ENCODE peak calls at places on chromosomes 3 and 15, in seven cellular contexts. G is psoas muscle; C is HCT116; Y is neural progenitor cell; X is SJSA1; T is CD8-positive, alpha-beta T cell; E is stomach. M is an unnamed sample.

GRCh38 chr3:194871864-194872668 is 186.4 kb downstream of the FAM43A start:
- DNase-seq in G (peak; percentile 64), C (peak; percentile 10), Y (no peak), X (no peak), T (no peak), E (no peak), M (no peak)

GRCh38 chr3:46664971-46665762 is 28.3 kb downstream of the ALS2CL start:
- DNase-seq in G (no peak), C (no peak), Y (no peak), X (peak; percentile 30), T (no peak), E (peak; percentile 21), M (no peak)

GRCh38 chr3:127000128-127000527 is 17.2 kb downstream of the PLXNA1 start:
- DNase-seq in G (no peak), C (no peak), Y (no peak), X (no peak), T (no peak), E (no peak), M (no peak)

GRCh38 chr3:73601031-73601430 is 23.7 kb downstream of the PDZRN3 start:
- DNase-seq in G (no peak), C (no peak), Y (no peak), X (no peak), T (no peak), E (no peak), M (no peak)

GRCh38 chr3:49724586-49724985 is 835 bp upstream of the GMPPB start:
- DNase-seq in G (peak; percentile 64), C (no peak), Y (peak; percentile 29), X (no peak), T (no peak), E (no peak), M (no peak)

GRCh38 chr3:12193485-12194165 is 34.9 kb upstream of the TIMP4 start:
- DNase-seq in G (no peak), C (peak; percentile 90), Y (no peak), X (peak; percentile 80), T (no peak), E (peak; percentile 44), M (no peak)

GRCh38 chr15:38253448-38253847 is 812 bp downstream of the SPRED1 start:
- DNase-seq in G (no peak), C (peak; percentile 28), Y (peak; percentile 42), X (peak; percentile 49), T (no peak), E (no peak), M (no peak)

GRCh38 chr15:40250771-40251454 is 12.1 kb downstream of the PAK6 start:
- DNase-seq in G (peak; percentile 12), C (no peak), Y (no peak), X (no peak), T (no peak), E (no peak), M (no peak)

GRCh38 chr3:62293051-62293780 is 80.1 kb downstream of the FEZF2 start:
- DNase-seq in G (no peak), C (no peak), Y (no peak), X (no peak), T (no peak), E (no peak), M (no peak)

GRCh38 chr15:70200003-70200410 is 102.3 kb upstream of the TLE3 start:
- DNase-seq in G (no peak), C (no peak), Y (no peak), X (no peak), T (no peak), E (no peak), M (no peak)

GRCh38 chr15:59825926-59826325 is 136.8 kb upstream of the BNIP2 start:
- DNase-seq in G (no peak), C (no peak), Y (no peak), X (peak; percentile 45), T (no peak), E (no peak), M (no peak)

DNA sequence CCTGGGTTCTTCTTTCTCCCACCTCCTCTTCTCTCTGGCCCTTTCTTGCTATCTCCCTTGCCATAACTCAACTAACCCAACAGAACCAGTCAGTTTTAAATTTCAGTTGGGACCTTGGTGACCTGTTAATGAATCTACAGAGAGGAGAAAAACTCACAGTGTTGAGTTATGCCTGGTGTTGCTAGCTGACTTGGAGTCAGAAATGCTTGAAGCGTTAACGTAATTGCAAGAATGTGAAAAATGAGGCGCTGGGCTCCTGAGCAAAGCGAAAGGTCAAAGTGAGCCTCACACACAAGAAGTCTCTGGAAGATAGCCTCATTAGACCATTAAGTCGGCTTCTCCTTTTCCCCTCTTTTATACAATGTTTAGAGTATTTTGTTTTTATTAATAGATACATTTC is 18.4 kb downstream of the MEIS2 start:
- DNase-seq in G (no peak), C (no peak), Y (no peak), X (no peak), T (no peak), E (no peak), M (no peak)
- H3K27ac ChIP-seq in G (no peak overlapping the region), C (no peak overlapping the region), Y (no peak overlapping the region), X (no peak overlapping the region), T (no peak overlapping the region), E (no peak overlapping the region), M (no peak overlapping the region)

DNA sequence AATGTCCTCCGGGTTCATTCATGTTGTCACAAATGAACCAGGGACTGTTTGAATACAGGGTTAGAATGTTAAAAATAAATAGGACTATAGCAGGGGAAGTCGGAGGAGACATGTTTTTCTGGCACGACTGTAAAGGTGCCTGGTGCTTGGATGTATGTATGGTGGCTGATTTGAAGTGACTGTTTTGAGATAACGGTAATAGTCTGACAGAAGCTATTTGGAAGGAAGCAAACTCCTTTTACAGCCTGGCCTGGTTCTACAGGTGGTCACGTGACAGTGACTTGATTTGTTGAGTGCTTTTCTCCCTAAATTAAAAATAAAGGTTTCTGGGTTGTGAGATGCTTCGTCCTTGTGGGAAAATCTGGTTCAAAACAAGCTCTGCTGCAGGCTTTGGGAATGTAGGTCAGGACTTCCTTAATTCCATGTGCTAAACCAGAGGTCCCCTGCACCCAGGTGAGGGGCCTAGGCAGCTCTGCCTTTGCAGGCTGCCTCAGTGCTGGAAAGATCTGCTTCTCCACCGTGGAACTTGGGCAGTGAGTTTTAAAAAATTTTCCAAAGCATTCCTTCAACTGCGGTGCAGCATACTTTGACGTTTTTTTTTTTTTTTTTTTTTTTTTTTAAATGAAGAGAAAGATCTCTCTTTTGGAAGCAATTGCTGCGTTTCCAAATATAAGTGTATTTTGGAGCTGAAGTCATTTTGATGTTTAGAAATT is 30.7 kb downstream of the ITPR1 start:
- DNase-seq in G (no peak), C (no peak), Y (no peak), X (no peak), T (no peak), E (no peak), M (no peak)
- H3K27ac ChIP-seq in G (no peak overlapping the region), C (no peak overlapping the region), Y (no peak overlapping the region), X (no peak overlapping the region), T (no peak overlapping the region), E (no peak overlapping the region), M (no peak overlapping the region)

GRCh38 chr15:58521293-58521991 is 89.7 kb downstream of the LIPC start:
- DNase-seq in G (no peak), C (peak; percentile 34), Y (no peak), X (peak; percentile 94), T (no peak), E (no peak), M (peak; percentile 20)
- H3K27ac ChIP-seq in G (no peak overlapping the region), C (no peak overlapping the region), Y (no peak overlapping the region), X (peak overlapping the region; percentile 91), T (no peak overlapping the region), E (no peak overlapping the region), M (peak overlapping the region; percentile 80)

GRCh38 chr3:168087539-168087938 is 8.2 kb downstream of the GOLIM4 start:
- DNase-seq in G (no peak), C (no peak), Y (no peak), X (no peak), T (no peak), E (no peak), M (no peak)
- H3K27ac ChIP-seq in G (no peak overlapping the region), C (no peak overlapping the region), Y (no peak overlapping the region), X (no peak overlapping the region), T (no peak overlapping the region), E (no peak overlapping the region), M (no peak overlapping the region)

M was measured in substantia nigra.